ENCODE peak calls at places on chromosomes 16 and 17, in ten cellular contexts. V, F, Q, U, O, C, T, P, R and W are unnamed samples.
A peak's percentile ranks its signal among the peaks of the same experiment; 100 is the strongest.

GRCh38 chr17:55601874-55602364 is 90.7 kb upstream of the SMIM36 start:
- DNase-seq in V (no peak), F (peak; percentile 27), Q (no peak), U (peak; percentile 50), O (no peak), C (peak; percentile 33), T (no peak), P (no peak), R (no peak), W (no peak)

GRCh38 chr16:75064403-75065148 is 52.0 kb downstream of the LDHD start:
- DNase-seq in V (no peak), F (no peak), Q (no peak), U (no peak), O (no peak), C (no peak), T (peak; percentile 63), P (no peak), R (no peak), W (no peak)

GRCh38 chr16:50917941-50918340 is 176.1 kb downstream of the CYLD start:
- DNase-seq in V (no peak), F (no peak), Q (no peak), U (no peak), O (no peak), C (no peak), T (no peak), P (no peak), R (no peak), W (no peak)

GRCh38 chr17:46159686-46160085 is 33.5 kb downstream of the KANSL1 start:
- DNase-seq in V (no peak), F (peak; percentile 47), Q (no peak), U (peak; percentile 52), O (no peak), C (no peak), T (no peak), P (no peak), R (no peak), W (no peak)

GRCh38 chr16:85303354-85303883 is 191.1 kb upstream of the CIBAR2 start:
- DNase-seq in V (peak; percentile 60), F (peak; percentile 16), Q (peak; percentile 56), U (no peak), O (no peak), C (peak; percentile 80), T (peak; percentile 73), P (no peak), R (no peak), W (no peak)

GRCh38 chr17:48055531-48056245 is 7.5 kb downstream of the NFE2L1 start:
- DNase-seq in V (no peak), F (peak; percentile 52), Q (no peak), U (peak; percentile 35), O (peak; percentile 93), C (no peak), T (peak; percentile 37), P (no peak), R (no peak), W (no peak)

GRCh38 chr17:66549312-66549705 is 246.9 kb downstream of the PRKCA start:
- DNase-seq in V (no peak), F (no peak), Q (no peak), U (peak; percentile 66), O (peak; percentile 60), C (no peak), T (no peak), P (no peak), R (no peak), W (no peak)

GRCh38 chr17:42845556-42845917 is 1.2 kb downstream of the AOC2 start:
- DNase-seq in V (no peak), F (no peak), Q (no peak), U (no peak), O (no peak), C (no peak), T (no peak), P (no peak), R (peak; percentile 76), W (no peak)

DNA sequence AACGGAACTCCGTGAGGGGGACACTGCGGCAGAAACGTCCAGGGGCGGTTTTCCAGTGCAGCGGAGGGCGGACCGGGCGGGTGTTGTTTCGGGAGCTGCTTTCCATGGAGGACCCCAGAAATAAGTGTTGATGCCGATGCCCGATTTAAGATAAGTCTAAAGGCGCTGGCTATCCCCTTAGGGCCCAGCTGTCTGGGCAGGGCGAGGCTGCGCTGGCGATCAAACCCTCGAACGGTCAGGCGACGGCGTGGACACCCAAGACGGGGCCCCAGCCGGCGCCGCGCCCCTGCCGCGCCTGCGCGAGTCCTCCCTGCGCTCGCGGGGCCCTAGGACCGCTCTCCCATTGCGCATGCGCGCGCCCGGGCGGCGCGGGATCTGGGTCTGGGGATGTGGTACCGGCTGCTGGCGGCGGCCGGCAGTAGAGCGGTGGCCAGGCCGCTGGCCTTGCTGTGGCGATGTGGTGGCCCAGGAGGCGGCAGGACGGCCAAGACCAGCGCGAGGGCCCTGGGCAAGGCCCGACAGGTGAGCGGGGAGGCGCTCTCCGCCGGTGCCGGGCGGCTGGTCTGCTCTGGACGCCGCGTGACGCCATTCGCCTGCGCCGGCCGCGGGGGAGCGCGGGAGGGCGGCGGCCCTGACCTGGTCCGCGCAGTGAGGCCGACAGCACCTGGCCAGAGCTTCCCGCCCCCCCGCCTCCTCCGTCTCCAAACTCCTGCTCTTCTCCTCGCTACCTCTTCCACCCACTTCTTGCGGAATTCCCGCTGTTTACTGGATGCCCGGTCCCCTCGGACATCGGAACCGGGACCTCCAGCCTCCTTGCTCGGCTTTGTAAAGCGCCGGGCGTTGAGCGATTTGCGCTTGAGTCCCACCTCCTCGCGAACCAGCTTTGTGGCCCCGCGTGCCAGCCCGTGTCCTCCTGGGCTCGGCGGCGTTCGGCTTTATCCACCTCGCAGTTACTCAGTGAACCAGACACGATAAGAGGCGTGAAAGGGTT is 24.0 kb downstream of the DEF8 start:
- DNase-seq in V (peak; percentile 91), F (peak; percentile 87), Q (peak; percentile 89), U (peak; percentile 74), O (peak; percentile 71), C (peak; percentile 96), T (peak; percentile 94), P (peak; percentile 88), R (peak; percentile 98), W (peak; percentile 76)
- TF ChIP-seq CTCF in V (no peak), F (no peak), Q (peak; percentile 54), U (no peak), O (no peak), C (no peak), T (no peak), P (no peak), R (no peak), W (no peak)

GRCh38 chr16:52580488-52580887 is 33.5 kb upstream of the TOX3 start:
- DNase-seq in V (no peak), F (no peak), Q (no peak), U (no peak), O (no peak), C (no peak), T (no peak), P (no peak), R (no peak), W (no peak)

GRCh38 chr16:52578829-52579193 is 31.9 kb upstream of the TOX3 start:
- DNase-seq in V (no peak), F (no peak), Q (no peak), U (no peak), O (no peak), C (no peak), T (no peak), P (no peak), R (no peak), W (no peak)

GRCh38 chr16:52578007-52578828 is 31.3 kb upstream of the TOX3 start:
- DNase-seq in V (no peak), F (no peak), Q (no peak), U (no peak), O (no peak), C (no peak), T (no peak), P (no peak), R (no peak), W (no peak)

GRCh38 chr16:52584354-52584840 is 37.5 kb upstream of the TOX3 start:
- DNase-seq in V (no peak), F (no peak), Q (no peak), U (no peak), O (no peak), C (no peak), T (no peak), P (no peak), R (no peak), W (no peak)

GRCh38 chr16:52581530-52581929 is 34.6 kb upstream of the TOX3 start:
- DNase-seq in V (no peak), F (no peak), Q (no peak), U (no peak), O (no peak), C (no peak), T (no peak), P (no peak), R (no peak), W (no peak)
- TF ChIP-seq CTCF in V (no peak), F (no peak), Q (no peak), U (no peak), O (no peak), C (no peak), T (no peak), P (no peak), R (no peak), W (no peak)

GRCh38 chr17:1490643-1491405 is 1.7 kb downstream of the MYO1C start:
- DNase-seq in V (peak; percentile 83), F (peak; percentile 42), Q (peak; percentile 64), U (no peak), O (no peak), C (peak; percentile 56), T (peak; percentile 76), P (peak; percentile 48), R (peak; percentile 93), W (no peak)

GRCh38 chr17:1486802-1487695 is 5.4 kb downstream of the MYO1C start:
- DNase-seq in V (peak; percentile 78), F (peak; percentile 72), Q (peak; percentile 73), U (peak; percentile 52), O (no peak), C (peak; percentile 31), T (peak; percentile 96), P (peak; percentile 87), R (peak; percentile 98), W (peak; percentile 58)

GRCh38 chr17:1488826-1489275 is 3.6 kb downstream of the MYO1C start:
- DNase-seq in V (no peak), F (no peak), Q (no peak), U (no peak), O (no peak), C (no peak), T (no peak), P (no peak), R (no peak), W (no peak)

GRCh38 chr17:1485748-1486376 is 6.6 kb downstream of the MYO1C start:
- DNase-seq in V (peak; percentile 80), F (peak; percentile 26), Q (peak; percentile 74), U (peak; percentile 59), O (no peak), C (peak; percentile 51), T (peak; percentile 64), P (peak; percentile 69), R (peak; percentile 95), W (peak; percentile 66)

DNA sequence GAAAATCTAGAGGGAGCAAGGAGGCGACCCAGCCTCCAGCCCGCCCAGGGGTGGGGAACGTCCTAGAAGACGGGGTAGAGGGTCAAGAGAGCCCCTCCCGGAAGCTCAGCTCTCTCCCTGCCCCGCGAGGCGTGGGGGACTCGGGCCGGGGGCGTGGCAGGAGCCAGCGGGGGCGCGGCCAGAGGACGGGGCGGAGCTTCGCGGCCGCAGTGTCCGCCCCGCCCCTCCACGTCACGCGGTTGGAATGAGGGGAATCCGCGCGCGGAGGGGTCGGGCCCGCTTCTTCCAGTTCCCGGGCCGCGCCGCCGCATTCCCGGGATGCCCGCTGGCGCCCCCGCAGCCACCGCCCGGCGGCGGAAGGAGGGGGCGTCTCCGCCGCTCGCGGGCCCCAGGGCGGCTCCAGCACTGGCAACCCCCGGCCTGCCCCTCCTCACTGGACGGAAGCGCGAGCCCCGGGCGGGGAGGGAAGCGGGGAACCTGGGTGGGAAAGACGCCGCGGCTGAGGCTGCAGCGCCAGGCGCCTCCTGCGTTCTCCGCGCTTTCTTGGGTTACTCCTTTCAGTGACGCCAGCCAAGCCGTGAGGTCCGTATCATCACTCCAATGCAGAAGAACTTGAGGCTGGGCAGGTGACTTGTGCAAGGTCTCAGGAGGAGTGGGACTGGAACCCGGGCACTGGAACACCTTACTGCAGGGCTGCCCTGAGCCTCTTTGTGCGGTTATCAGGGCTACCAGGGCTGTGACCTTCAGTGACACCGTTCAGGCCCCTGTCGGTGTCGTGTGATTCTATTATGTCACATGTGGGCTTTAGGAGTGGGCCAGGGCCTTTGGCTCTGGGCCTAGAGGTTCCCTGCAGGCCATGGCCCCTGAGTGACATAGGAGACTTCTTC is 4.3 kb downstream of the MYO1C start:
- DNase-seq in V (peak; percentile 90), F (peak; percentile 71), Q (peak; percentile 91), U (peak; percentile 75), O (peak; percentile 73), C (peak; percentile 87), T (peak; percentile 97), P (peak; percentile 80), R (peak; percentile 97), W (peak; percentile 83)
- TF ChIP-seq CTCF in V (peak; percentile 28), F (no peak), Q (peak; percentile 31), U (peak; percentile 41), O (no peak), C (no peak), T (no peak), P (no peak), R (no peak), W (no peak)

GRCh38 chr16:48441863-48442279 is 56.7 kb upstream of the SIAH1 start:
- DNase-seq in V (no peak), F (no peak), Q (no peak), U (no peak), O (no peak), C (no peak), T (no peak), P (no peak), R (no peak), W (no peak)
- TF ChIP-seq CTCF in V (no peak), F (no peak), Q (no peak), U (no peak), O (no peak), C (no peak), T (no peak), P (no peak), R (no peak), W (no peak)